ENCODE peak calls at places on chromosomes 13 and 19, in nine cellular contexts. Z is suprapubic skin, A is stomach, K is ovary, M is sigmoid colon, G is HepG2, Q is H1, U is SK-N-SH, S is esophagus muscularis mucosa. O is an unnamed sample. For H3K27me3, the result is how much of the 10 kb centered on the place peaks cover.

GRCh38 chr19:46661735-46662592 is 982 bp upstream of the DACT3 start:
- DNase-seq in Z (peak), A (peak), K (peak), M (peak), G (peak), Q (peak), U (peak), S (peak), O (peak)

GRCh38 chr13:25046985-25047660 is 48.8 kb upstream of the PABPC3 start:
- DNase-seq in Z (no peak), A (no peak), K (no peak), M (no peak), G (no peak), Q (peak), U (peak), S (no peak), O (no peak)

GRCh38 chr13:59452189-59452588 is 711.5 kb downstream of the DIAPH3 start:
- DNase-seq in Z (no peak), A (no peak), K (no peak), M (no peak), G (no peak), Q (no peak), U (no peak), S (no peak), O (no peak)

GRCh38 chr13:114140909-114141255 is 8.5 kb upstream of the RASA3 start:
- DNase-seq in Z (no peak), A (no peak), K (no peak), M (peak), G (no peak), Q (no peak), U (no peak), S (no peak), O (no peak)

GRCh38 chr13:38577048-38577447 is 109.8 kb upstream of the FREM2 start:
- DNase-seq in Z (no peak), A (no peak), K (no peak), M (no peak), G (peak), Q (no peak), U (no peak), S (no peak), O (no peak)

GRCh38 chr13:102870677-102871415 is 25.0 kb downstream of the ERCC5 start:
- DNase-seq in Z (no peak), A (peak), K (peak), M (no peak), G (peak), Q (peak), U (peak), S (no peak), O (no peak)

GRCh38 chr19:43934055-43934984 is 762 bp downstream of the ZNF45 start:
- DNase-seq in Z (no peak), A (no peak), K (no peak), M (no peak), G (no peak), Q (no peak), U (peak), S (no peak), O (no peak)

GRCh38 chr13:39073983-39074382 is 35.7 kb downstream of the NHLRC3 start:
- DNase-seq in Z (no peak), A (no peak), K (no peak), M (no peak), G (no peak), Q (no peak), U (no peak), S (no peak), O (no peak)

GRCh38 chr13:57345526-57345925 is 178.5 kb downstream of the PRR20E start:
- DNase-seq in Z (no peak), A (no peak), K (no peak), M (no peak), G (no peak), Q (no peak), U (no peak), S (no peak), O (no peak)

GRCh38 chr13:31227870-31228269 is 28.1 kb downstream of the B3GLCT start:
- DNase-seq in Z (no peak), A (no peak), K (no peak), M (no peak), G (no peak), Q (no peak), U (no peak), S (no peak), O (no peak)

GRCh38 chr13:64410654-64411053 is 2819.5 kb downstream of the PCDH9 start:
- DNase-seq in Z (peak), A (no peak), K (no peak), M (no peak), G (no peak), Q (no peak), U (no peak), S (no peak), O (no peak)

GRCh38 chr13:113297370-113297871 is 382 bp downstream of the LAMP1 start:
- DNase-seq in Z (no peak), A (no peak), K (no peak), M (peak), G (no peak), Q (no peak), U (no peak), S (no peak), O (no peak)

GRCh38 chr19:19276386-19276785 is 3.3 kb upstream of the TM6SF2 start:
- DNase-seq in Z (no peak), A (no peak), K (no peak), M (no peak), G (no peak), Q (no peak), U (peak), S (no peak), O (no peak)

GRCh38 chr13:78382946-78383542 is 220.3 kb downstream of the POU4F1 start:
- DNase-seq in Z (no peak), A (no peak), K (no peak), M (no peak), G (no peak), Q (no peak), U (no peak), S (no peak), O (no peak)

GRCh38 chr13:78383899-78384298 is 219.5 kb downstream of the POU4F1 start:
- DNase-seq in Z (no peak), A (no peak), K (no peak), M (no peak), G (no peak), Q (no peak), U (no peak), S (no peak), O (no peak)

GRCh38 chr13:78376822-78377221 is 226.5 kb downstream of the POU4F1 start:
- DNase-seq in Z (no peak), A (no peak), K (no peak), M (no peak), G (no peak), Q (no peak), U (no peak), S (no peak), O (no peak)

DNA sequence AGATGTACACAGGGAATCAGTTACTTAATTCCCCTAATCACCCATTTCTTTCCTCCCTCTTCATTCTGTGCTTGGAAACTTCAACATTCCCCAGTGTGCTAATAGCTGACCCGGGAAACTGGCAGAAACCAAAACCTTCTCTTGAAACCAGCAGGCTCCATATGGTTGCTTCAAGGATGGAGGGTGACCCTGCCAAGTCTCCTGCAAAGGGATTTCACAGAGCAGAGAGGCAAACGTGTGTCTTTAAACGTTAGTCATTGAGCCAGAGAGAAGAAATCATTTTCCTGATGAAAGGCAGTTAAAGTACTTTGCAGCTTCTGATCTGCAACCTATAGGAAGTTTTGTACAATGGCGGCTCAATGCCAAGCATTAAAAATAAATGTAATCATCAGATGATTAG is 220.9 kb downstream of the POU4F1 start:
- DNase-seq in Z (no peak), A (no peak), K (no peak), M (no peak), G (no peak), Q (no peak), U (no peak), S (no peak), O (no peak)
- TF ChIP-seq EP300 in Z (no peak), A (no peak), K (no peak), M (no peak), G (no peak), Q (no peak), U (no peak), S (no peak), O (no peak)

GRCh38 chr13:27822873-27823311 is 30.6 kb downstream of the GSX1 start:
- DNase-seq in Z (no peak), A (no peak), K (no peak), M (no peak), G (no peak), Q (no peak), U (no peak), S (no peak), O (no peak)
- H3K27me3 ChIP-seq in Z (half or more), A (half or more), K (under half), M (under half), G (under half), Q (half or more), U (under half), S (under half), O (under half)

DNA sequence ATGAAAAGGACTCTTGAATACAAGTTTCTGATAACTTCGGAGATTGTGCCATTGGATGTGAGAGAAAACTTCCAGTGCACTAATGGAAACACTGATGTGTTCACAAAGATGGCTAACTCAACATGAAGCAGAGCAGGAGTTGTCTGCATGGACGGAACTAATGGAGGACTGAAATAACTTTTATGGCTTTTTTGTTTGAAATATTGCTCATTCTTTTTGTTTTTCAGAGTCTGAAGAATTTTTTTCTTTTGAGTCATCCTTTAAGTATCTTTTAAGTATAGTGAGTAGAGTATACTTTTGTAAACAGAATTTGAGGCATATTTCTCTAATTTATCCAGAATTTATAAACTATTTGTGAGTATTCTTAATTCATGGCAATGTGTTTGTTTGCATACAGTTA is 25.7 kb downstream of the CRYL1 start:
- DNase-seq in Z (no peak), A (no peak), K (no peak), M (no peak), G (no peak), Q (no peak), U (no peak), S (no peak), O (no peak)
- H3K4me3 ChIP-seq in Z (no peak), A (no peak), K (no peak), M (no peak), G (no peak), Q (no peak), U (no peak), S (no peak), O (no peak)

GRCh38 chr13:110916671-110917142 is 1.8 kb upstream of the ANKRD10 start:
- DNase-seq in Z (no peak), A (no peak), K (no peak), M (no peak), G (no peak), Q (no peak), U (no peak), S (no peak), O (no peak)
- TF ChIP-seq EP300 in Z (no peak), A (no peak), K (no peak), M (no peak), G (no peak), Q (no peak), U (no peak), S (no peak), O (no peak)

DNA sequence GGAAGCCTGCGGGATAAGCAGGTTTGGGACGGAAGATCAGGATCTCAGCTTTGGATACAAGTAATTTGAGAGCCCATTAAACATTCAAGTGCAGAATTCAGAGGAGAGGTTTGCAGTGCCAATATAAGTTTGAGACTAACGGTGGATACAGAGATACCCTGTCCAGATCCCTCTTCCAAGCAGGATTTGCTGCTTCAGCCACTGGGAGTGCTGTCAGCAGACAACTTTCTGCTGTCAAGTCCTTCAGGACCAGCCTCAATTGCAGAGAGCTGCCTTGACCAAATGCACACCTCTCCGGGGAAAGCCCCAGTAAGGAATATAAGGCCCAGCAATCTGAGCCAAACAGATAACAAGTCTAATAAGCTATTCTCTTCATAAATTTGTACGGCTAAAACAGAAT is 46.1 kb upstream of the ZNF780A start:
- DNase-seq in Z (no peak), A (no peak), K (no peak), M (no peak), G (no peak), Q (no peak), U (no peak), S (peak), O (no peak)
- H3K27me3 ChIP-seq in Z (under half), A (under half), K (under half), M (under half), G (under half), Q (under half), U (under half), S (under half), O (under half)

DNA sequence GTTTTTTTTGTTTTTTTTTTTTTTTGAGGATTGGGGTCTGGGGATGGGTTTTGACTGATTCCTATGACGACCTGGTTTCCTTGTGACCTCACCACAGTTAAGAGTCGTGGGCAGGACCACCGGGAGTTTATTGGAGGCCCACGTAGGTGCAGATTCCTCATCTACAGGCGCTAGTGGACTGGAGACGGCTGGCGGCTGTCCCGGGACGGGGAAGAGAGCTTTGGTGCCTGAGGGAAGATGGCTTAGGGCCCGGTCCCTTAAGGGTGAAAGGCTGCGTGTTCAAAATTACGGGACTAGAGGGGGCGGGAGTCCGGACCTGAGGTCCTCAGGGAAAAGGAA is 679 bp upstream of the TEAD2 start:
- DNase-seq in Z (no peak), A (peak), K (peak), M (peak), G (peak), Q (no peak), U (peak), S (no peak), O (no peak)
- H3K4me3 ChIP-seq in Z (peak), A (peak), K (peak), M (peak), G (peak), Q (peak), U (peak), S (peak), O (peak)

DNA sequence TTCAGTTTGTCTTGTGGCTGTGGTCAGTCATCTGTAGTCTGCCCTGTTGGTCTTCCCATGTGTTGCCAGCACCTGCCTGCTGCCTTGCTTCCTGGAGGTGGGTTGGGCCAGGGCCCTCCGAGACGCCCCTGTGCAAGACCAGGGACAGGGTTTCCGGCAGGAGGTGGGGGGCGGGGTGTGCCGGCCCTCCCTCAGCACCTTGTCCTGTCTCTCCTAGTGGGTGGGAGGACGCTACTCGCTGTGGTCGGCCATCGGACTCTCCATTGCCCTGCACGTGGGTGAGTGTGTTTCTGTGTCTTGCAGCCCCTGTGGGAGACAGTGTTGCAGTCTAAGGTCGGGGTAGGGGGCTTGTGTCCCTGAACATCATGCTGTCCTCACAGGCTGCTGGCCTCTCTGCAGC is 11.2 kb upstream of the PDCD2L start:
- DNase-seq in Z (no peak), A (no peak), K (no peak), M (no peak), G (no peak), Q (no peak), U (no peak), S (no peak), O (no peak)
- TF ChIP-seq EP300 in Z (no peak), A (no peak), K (no peak), M (no peak), G (no peak), Q (no peak), U (no peak), S (no peak), O (no peak)

O was measured in tibial nerve.